ENCODE peak calls at places on chromosome 9, in four cellular contexts. Y is heart left ventricle, G is HT1080, U is anterior cingulate cortex. F is an unnamed sample.

GRCh38 chr9:96565684-96566360 is 53.8 kb downstream of the CDC14B start:
- DNase-seq in Y (no peak), U (no peak), G (no peak), F (no peak)

GRCh38 chr9:15220658-15221310 is 86.2 kb downstream of the TTC39B start:
- DNase-seq in U (no peak), Y (no peak), G (no peak), F (no peak)

GRCh38 chr9:120066315-120066714 is 513.7 kb downstream of the CDK5RAP2 start:
- DNase-seq in U (no peak), G (no peak), Y (no peak), F (no peak)

GRCh38 chr9:86408121-86408520 is 53.9 kb upstream of the TUT7 start:
- DNase-seq in U (no peak), G (no peak), Y (no peak), F (no peak)

GRCh38 chr9:93667006-93667405 is 90.6 kb downstream of the PHF2 start:
- DNase-seq in Y (peak; percentile 17), U (no peak), G (no peak), F (peak; percentile 42)

GRCh38 chr9:113927277-113927676 is 51.2 kb downstream of the ZNF618 start:
- DNase-seq in G (no peak), U (no peak), Y (no peak), F (no peak)

GRCh38 chr9:19513671-19514275 is 105.0 kb downstream of the ACER2 start:
- DNase-seq in Y (no peak), G (peak; percentile 49), U (no peak), F (no peak)

GRCh38 chr9:136946893-136947891 is 2.1 kb downstream of the C8G start:
- DNase-seq in G (no peak), Y (no peak), U (peak; percentile 28), F (no peak)

GRCh38 chr9:129761293-129761900 is 8.6 kb upstream of the PTGES start:
- DNase-seq in Y (peak; percentile 63), G (no peak), U (no peak), F (no peak)

GRCh38 chr9:546797-547223 is 294.7 kb upstream of the DMRT1 start:
- DNase-seq in Y (no peak), G (no peak), U (no peak), F (no peak)

GRCh38 chr9:135772056-135773042 is 70.4 kb downstream of the KCNT1 start:
- DNase-seq in Y (no peak), U (no peak), G (no peak), F (no peak)